ENCODE peak calls at places on chromosomes 11 and 22, in nine cellular contexts. J is AG09309; Y is left ventricle myocardium inferior; E is CD8-positive, alpha-beta T cell; U is epithelial cell of esophagus; K is cardiac fibroblast; T is esophagus squamous epithelium; X is kidney; H is HFFc6. O is an unnamed sample.
A peak's percentile ranks its signal among the peaks of the same experiment; 100 is the strongest.

GRCh38 chr22:44449061-44449682 is 48.9 kb downstream of the RTL6 start:
- DNase-seq in J (peak; percentile 82), Y (no peak), E (no peak), U (peak; percentile 94), K (peak; percentile 80), T (no peak), X (peak; percentile 64), H (peak; percentile 96), O (no peak)

GRCh38 chr11:85759915-85760314 is 51.0 kb downstream of the SYTL2 start:
- DNase-seq in J (peak; percentile 73), Y (no peak), E (no peak), U (peak; percentile 54), K (peak; percentile 58), T (no peak), X (no peak), H (peak; percentile 75), O (no peak)

GRCh38 chr11:94104734-94105133 is 23.9 kb upstream of the PANX1 start:
- DNase-seq in J (no peak), Y (no peak), E (no peak), U (peak; percentile 76), K (no peak), T (no peak), X (no peak), H (no peak), O (no peak)

GRCh38 chr11:96037267-96037990 is 113.5 kb upstream of the MTMR2 start:
- DNase-seq in J (no peak), Y (no peak), E (no peak), U (peak; percentile 67), K (no peak), T (no peak), X (no peak), H (peak; percentile 27), O (no peak)

GRCh38 chr22:40024201-40025061 is 29.7 kb downstream of the FAM83F start:
- DNase-seq in J (no peak), Y (peak; percentile 63), E (peak; percentile 20), U (peak; percentile 75), K (peak; percentile 71), T (no peak), X (peak; percentile 85), H (peak; percentile 29), O (peak; percentile 76)

GRCh38 chr11:15223318-15223717 is 108.6 kb downstream of the INSC start:
- DNase-seq in J (no peak), Y (no peak), E (no peak), U (peak; percentile 34), K (peak; percentile 11), T (no peak), X (no peak), H (peak; percentile 5), O (no peak)

GRCh38 chr11:67468509-67468834 is 579 bp downstream of the TMEM134 start:
- DNase-seq in J (no peak), Y (no peak), E (no peak), U (no peak), K (no peak), T (no peak), X (no peak), H (no peak), O (no peak)

GRCh38 chr11:86524603-86525352 is 147.6 kb downstream of the ME3 start:
- DNase-seq in J (no peak), Y (no peak), E (no peak), U (peak; percentile 69), K (peak; percentile 61), T (no peak), X (no peak), H (peak; percentile 67), O (no peak)

GRCh38 chr11:128931661-128932060 is 11.0 kb downstream of the TP53AIP1 start:
- DNase-seq in J (no peak), Y (no peak), E (no peak), U (no peak), K (no peak), T (no peak), X (no peak), H (no peak), O (no peak)

GRCh38 chr11:88167853-88168252 is 7.4 kb downstream of the RAB38 start:
- DNase-seq in J (no peak), Y (no peak), E (no peak), U (no peak), K (no peak), T (no peak), X (no peak), H (no peak), O (no peak)

GRCh38 chr11:48066881-48067800 is 86.8 kb downstream of the PTPRJ start:
- DNase-seq in J (no peak), Y (no peak), E (no peak), U (no peak), K (no peak), T (no peak), X (no peak), H (no peak), O (no peak)

GRCh38 chr11:70667767-70668166 is 269.4 kb downstream of the CTTN start:
- DNase-seq in J (no peak), Y (no peak), E (no peak), U (no peak), K (no peak), T (no peak), X (no peak), H (no peak), O (no peak)

GRCh38 chr22:44891293-44891747 is 118.5 kb downstream of the PHF21B start:
- DNase-seq in J (no peak), Y (no peak), E (no peak), U (no peak), K (no peak), T (no peak), X (peak; percentile 44), H (no peak), O (no peak)

GRCh38 chr11:60985991-60986915 is 14.8 kb downstream of the CD6 start:
- DNase-seq in J (no peak), Y (no peak), E (peak; percentile 81), U (peak; percentile 87), K (no peak), T (no peak), X (no peak), H (peak; percentile 40), O (no peak)

GRCh38 chr11:57460756-57461749 is 725 bp downstream of the RTN4RL2 start:
- DNase-seq in J (no peak), Y (no peak), E (no peak), U (no peak), K (no peak), T (no peak), X (peak; percentile 81), H (no peak), O (no peak)

GRCh38 chr11:64777449-64778222 is 706 bp downstream of the SF1 start:
- DNase-seq in J (peak; percentile 39), Y (peak; percentile 87), E (peak; percentile 63), U (peak; percentile 82), K (peak; percentile 81), T (peak; percentile 43), X (peak; percentile 94), H (peak; percentile 78), O (peak; percentile 69)

GRCh38 chr11:47943721-47944554 is 36.4 kb upstream of the PTPRJ start:
- DNase-seq in J (no peak), Y (no peak), E (no peak), U (no peak), K (no peak), T (no peak), X (no peak), H (no peak), O (no peak)

GRCh38 chr11:44979536-44980399 is 29.1 kb upstream of the TP53I11 start:
- DNase-seq in J (no peak), Y (no peak), E (no peak), U (peak; percentile 87), K (peak; percentile 29), T (no peak), X (peak; percentile 92), H (no peak), O (no peak)

GRCh38 chr11:82859746-82860145 is 40.5 kb downstream of the PRCP start:
- DNase-seq in J (no peak), Y (no peak), E (no peak), U (no peak), K (peak; percentile 33), T (no peak), X (no peak), H (no peak), O (no peak)

GRCh38 chr11:1553808-1554594 is 18.1 kb downstream of the DUSP8 start:
- DNase-seq in J (no peak), Y (no peak), E (no peak), U (no peak), K (no peak), T (no peak), X (peak; percentile 82), H (no peak), O (no peak)
- TF ChIP-seq CTCF in J (no peak), Y (no peak), E (no peak), U (no peak), K (no peak), T (no peak), X (no peak), H (peak; percentile 14), O (no peak)

GRCh38 chr22:23772315-23773246 is at the start of gene MMP11:
- DNase-seq in J (no peak), Y (peak; percentile 73), E (no peak), U (peak; percentile 17), K (peak; percentile 47), T (no peak), X (peak; percentile 91), H (no peak), O (peak; percentile 59)
- TF ChIP-seq CTCF in J (peak; percentile 7), Y (peak; percentile 12), E (no peak), U (no peak), K (no peak), T (no peak), X (no peak), H (peak; percentile 34), O (no peak)

GRCh38 chr22:28742562-28742962 is 723 bp downstream of the HSCB start:
- DNase-seq in J (no peak), Y (no peak), E (no peak), U (no peak), K (no peak), T (no peak), X (no peak), H (no peak), O (no peak)

GRCh38 chr22:28736296-28737155 is 5.1 kb downstream of the CHEK2 start:
- DNase-seq in J (no peak), Y (no peak), E (no peak), U (no peak), K (no peak), T (no peak), X (no peak), H (no peak), O (no peak)

GRCh38 chr22:28741200-28741757 is 341 bp downstream of the CHEK2 start:
- DNase-seq in J (no peak), Y (no peak), E (no peak), U (no peak), K (no peak), T (no peak), X (no peak), H (no peak), O (no peak)

GRCh38 chr22:28743852-28744251 is 2.0 kb downstream of the HSCB start:
- DNase-seq in J (no peak), Y (no peak), E (no peak), U (no peak), K (no peak), T (no peak), X (no peak), H (no peak), O (no peak)

GRCh38 chr22:28741758-28742561 is at the start of the genes CHEK2 and HSCB:
- DNase-seq in J (peak; percentile 92), Y (peak; percentile 99), E (peak; percentile 95), U (peak; percentile 99), K (peak; percentile 99), T (peak; percentile 93), X (peak; percentile 99), H (peak; percentile 98), O (peak; percentile 93)
- TF ChIP-seq CTCF in J (no peak), Y (peak; percentile 21), E (no peak), U (no peak), K (no peak), T (no peak), X (no peak), H (peak; percentile 36), O (no peak)

GRCh38 chr22:20771918-20772625 is 1.8 kb upstream of the SERPIND1 start:
- DNase-seq in J (no peak), Y (no peak), E (no peak), U (no peak), K (no peak), T (no peak), X (no peak), H (no peak), O (peak; percentile 27)
- TF ChIP-seq CTCF in J (no peak), Y (no peak), E (no peak), U (peak; percentile 16), K (peak; percentile 13), T (no peak), X (no peak), H (peak; percentile 38), O (peak; percentile 52)

O was measured in neural crest cell.